ENCODE peak calls at places on chromosomes 2 and 18, in six cellular contexts. B, X, R, W, Z and G are unnamed samples.

GRCh38 chr2:179562330-179562885 is 297.8 kb upstream of the SESTD1 start:
- DNase-seq in R (no peak), X (no peak), B (no peak), Z (no peak), W (no peak), G (no peak)

GRCh38 chr2:39646891-39647780 is 18.6 kb upstream of the TMEM178A start:
- DNase-seq in Z (no peak), W (no peak), X (no peak), B (no peak), R (no peak), G (no peak)

GRCh38 chr2:70854416-70854815 is 18.8 kb upstream of the CD207 start:
- DNase-seq in R (no peak), Z (no peak), B (no peak), X (no peak), W (no peak), G (no peak)

GRCh38 chr2:68766378-68766845 is 31.8 kb downstream of the ARHGAP25 start:
- DNase-seq in W (no peak), R (no peak), Z (peak), X (peak), B (peak), G (no peak)

GRCh38 chr2:56531668-56532420 is 348.1 kb downstream of the CCDC85A start:
- DNase-seq in W (no peak), B (no peak), R (no peak), Z (no peak), X (no peak), G (no peak)

GRCh38 chr2:192030289-192030688 is 164.4 kb downstream of the TMEFF2 start:
- DNase-seq in R (no peak), B (no peak), X (no peak), Z (no peak), W (no peak), G (no peak)

GRCh38 chr2:37506407-37507068 is 162.1 kb downstream of the QPCT start:
- DNase-seq in R (no peak), Z (no peak), B (no peak), W (peak), X (no peak), G (no peak)

GRCh38 chr18:26190506-26190905 is 35.7 kb upstream of the TAF4B start:
- DNase-seq in R (no peak), W (peak), Z (no peak), X (peak), B (no peak), G (peak)

GRCh38 chr2:237876056-237876439 is 16.6 kb downstream of the RAMP1 start:
- DNase-seq in W (no peak), Z (no peak), R (no peak), X (no peak), B (no peak), G (peak)

GRCh38 chr2:3600256-3600855 is 5.4 kb downstream of the COLEC11 start:
- DNase-seq in X (no peak), W (no peak), B (no peak), Z (no peak), R (no peak), G (no peak)

GRCh38 chr18:48975817-48976649 is 25.3 kb upstream of the SMAD7 start:
- DNase-seq in Z (no peak), W (peak), B (peak), X (peak), R (peak), G (peak)

GRCh38 chr2:17918789-17919188 is 40.3 kb downstream of the KCNS3 start:
- DNase-seq in B (no peak), R (no peak), Z (no peak), W (no peak), X (no peak), G (no peak)

GRCh38 chr2:119197529-119198266 is 25.9 kb upstream of the STEAP3 start:
- DNase-seq in B (no peak), Z (no peak), X (no peak), W (no peak), R (no peak), G (no peak)

GRCh38 chr2:1945837-1946236 is 201.5 kb upstream of the PXDN start:
- DNase-seq in Z (no peak), R (no peak), X (no peak), W (no peak), B (no peak), G (no peak)

GRCh38 chr2:118992740-118993391 is 50.9 kb downstream of the MARCO start:
- DNase-seq in Z (no peak), B (peak), R (no peak), X (peak), W (no peak), G (no peak)

GRCh38 chr2:232385660-232386489 is 7.3 kb downstream of the ALPP start:
- DNase-seq in X (no peak), R (no peak), Z (no peak), B (peak), W (no peak), G (no peak)
- TF ChIP-seq CTCF in X (no peak), R (no peak), Z (no peak), B (no peak), W (no peak), G (no peak)

DNA sequence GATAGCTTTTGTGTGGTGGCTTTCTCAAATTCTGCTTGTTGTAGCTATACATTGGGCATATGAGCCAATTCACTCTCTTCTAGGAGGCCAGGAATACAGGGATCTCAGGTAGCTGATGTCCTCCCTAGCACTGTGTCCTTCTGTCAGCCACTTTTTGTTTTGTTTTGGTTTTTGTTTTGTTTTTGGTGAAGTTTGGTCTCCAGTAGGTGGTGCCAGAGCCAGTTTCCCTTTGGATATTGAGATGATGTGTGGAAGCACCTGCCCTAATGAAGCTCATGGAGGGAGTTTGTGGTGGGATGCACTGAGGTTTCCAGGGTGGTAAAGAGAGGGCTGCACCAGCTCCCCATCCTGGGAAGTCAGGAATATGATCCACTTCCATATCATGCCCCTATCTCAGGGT is 100.5 kb upstream of the VWC2L start:
- DNase-seq in Z (no peak), W (no peak), R (no peak), X (no peak), B (peak), G (no peak)
- TF ChIP-seq CTCF in Z (no peak), W (peak), R (no peak), X (no peak), B (peak), G (no peak)

GRCh38 chr18:77899972-77900754 is 650.5 kb downstream of the GALR1 start:
- DNase-seq in W (peak), X (peak), R (peak), Z (no peak), B (peak), G (peak)
- TF ChIP-seq CTCF in W (peak), X (peak), R (peak), Z (no peak), B (peak), G (no peak)

GRCh38 chr2:24613154-24613814 is 122.2 kb downstream of the NCOA1 start:
- DNase-seq in W (peak), R (no peak), X (peak), B (peak), Z (no peak), G (no peak)
- TF ChIP-seq CTCF in W (peak), R (peak), X (peak), B (peak), Z (no peak), G (no peak)